ENCODE peak calls at places on chromosomes 5 and 9, in seven cellular contexts. G is cardiac muscle cell; R is CD4-positive, alpha-beta memory T cell; M is left ventricle myocardium inferior; T is lung; P is GM12864; C is fibroblast of lung. Y is an unnamed sample.

GRCh38 chr5:158658439-158659230 is 441.1 kb downstream of the EBF1 start:
- DNase-seq in R (no peak), T (no peak), G (no peak), C (peak; percentile 29), M (no peak), P (no peak), Y (no peak)

GRCh38 chr9:91560301-91560700 is 136.7 kb upstream of the NFIL3 start:
- DNase-seq in C (no peak), R (no peak), G (no peak), P (no peak), M (no peak), T (no peak), Y (no peak)

GRCh38 chr5:142756576-142756975 is 13.6 kb upstream of the ARHGAP26 start:
- DNase-seq in P (no peak), T (no peak), G (no peak), R (no peak), C (no peak), M (no peak), Y (no peak)

GRCh38 chr5:89929834-89930233 is 479.7 kb downstream of the CETN3 start:
- DNase-seq in C (no peak), M (no peak), R (no peak), T (no peak), P (no peak), G (no peak), Y (no peak)

GRCh38 chr9:110016340-110016739 is 191.6 kb downstream of the C9orf152 start:
- DNase-seq in T (no peak), M (no peak), R (no peak), G (no peak), C (peak; percentile 80), P (no peak), Y (peak; percentile 63)

GRCh38 chr9:34254141-34254913 is 74.7 kb downstream of the KIF24 start:
- DNase-seq in G (no peak), R (no peak), P (no peak), C (peak; percentile 75), T (no peak), M (peak; percentile 41), Y (peak; percentile 28)

GRCh38 chr9:546797-547223 is 294.7 kb upstream of the DMRT1 start:
- DNase-seq in P (no peak), C (peak; percentile 27), T (no peak), R (peak; percentile 14), G (peak; percentile 77), M (no peak), Y (no peak)

GRCh38 chr9:75299324-75299723 is 211.0 kb downstream of the OSTF1 start:
- DNase-seq in T (no peak), R (no peak), M (no peak), G (no peak), C (no peak), P (no peak), Y (no peak)

GRCh38 chr5:96687812-96688453 is 25.8 kb downstream of the CAST start:
- DNase-seq in R (peak; percentile 34), T (no peak), P (no peak), C (peak; percentile 83), M (no peak), G (peak; percentile 41), Y (peak; percentile 39)

GRCh38 chr5:176784218-176785165 is 25.9 kb upstream of the UNC5A start:
- DNase-seq in P (no peak), R (no peak), C (peak; percentile 49), G (no peak), M (no peak), T (no peak), Y (peak; percentile 81)

GRCh38 chr9:111099199-111100005 is 61.1 kb upstream of the LPAR1 start:
- DNase-seq in G (no peak), P (no peak), T (no peak), R (no peak), M (no peak), C (no peak), Y (no peak)

GRCh38 chr9:73348485-73348884 is 196.8 kb downstream of the ANXA1 start:
- DNase-seq in C (no peak), M (no peak), G (peak; percentile 61), T (no peak), P (no peak), R (no peak), Y (no peak)

GRCh38 chr5:37090781-37091180 is 158.4 kb downstream of the CPLANE1 start:
- DNase-seq in P (no peak), R (no peak), T (no peak), M (no peak), G (no peak), C (peak; percentile 50), Y (no peak)

GRCh38 chr9:33453999-33454660 is 6.7 kb upstream of the AQP3 start:
- DNase-seq in T (no peak), P (no peak), G (no peak), M (no peak), R (no peak), C (no peak), Y (no peak)

GRCh38 chr5:158451983-158452710 is 593.2 kb upstream of the CLINT1 start:
- DNase-seq in P (no peak), M (no peak), R (no peak), G (no peak), T (no peak), C (no peak), Y (no peak)

GRCh38 chr5:147688965-147689364 is 93.6 kb downstream of the JAKMIP2 start:
- DNase-seq in C (peak; percentile 86), P (no peak), R (no peak), M (no peak), T (peak; percentile 33), G (peak; percentile 23), Y (no peak)

GRCh38 chr5:133467325-133467700 is 145.0 kb downstream of the FSTL4 start:
- DNase-seq in M (no peak), G (no peak), C (no peak), T (no peak), P (no peak), R (peak; percentile 54), Y (no peak)

GRCh38 chr9:3916984-3917383 is 382.9 kb downstream of the GLIS3 start:
- DNase-seq in R (no peak), G (no peak), M (no peak), T (no peak), P (no peak), C (peak; percentile 57), Y (no peak)

GRCh38 chr5:132483661-132484385 is 6.8 kb downstream of the IRF1 start:
- DNase-seq in R (no peak), T (no peak), C (no peak), M (no peak), G (no peak), P (no peak), Y (no peak)

GRCh38 chr5:148740966-148741742 is 85.3 kb upstream of the ADRB2 start:
- DNase-seq in M (no peak), R (peak; percentile 29), P (peak; percentile 31), T (no peak), C (peak; percentile 86), G (peak; percentile 53), Y (peak; percentile 54)

GRCh38 chr9:112233769-112234168 is 58.7 kb upstream of the SUSD1 start:
- DNase-seq in T (no peak), P (no peak), G (no peak), M (no peak), R (no peak), C (peak; percentile 68), Y (no peak)

GRCh38 chr5:103273952-103274351 is 15.4 kb downstream of the MACIR start:
- DNase-seq in P (no peak), R (no peak), G (no peak), C (no peak), T (no peak), M (no peak), Y (no peak)

GRCh38 chr9:37902804-37903580 is 935 bp downstream of the SLC25A51 start:
- DNase-seq in P (peak; percentile 16), M (no peak), R (no peak), C (peak; percentile 62), G (no peak), T (no peak), Y (no peak)

GRCh38 chr9:134010774-134011173 is 14.5 kb upstream of the BRD3OS start:
- DNase-seq in R (no peak), C (no peak), M (no peak), T (no peak), G (no peak), P (no peak), Y (no peak)

GRCh38 chr5:175059687-175060194 is 335.4 kb downstream of the MSX2 start:
- DNase-seq in C (peak; percentile 61), G (peak; percentile 82), M (peak; percentile 36), P (no peak), R (no peak), T (no peak), Y (peak; percentile 10)

GRCh38 chr5:175056831-175057230 is 332.4 kb downstream of the MSX2 start:
- DNase-seq in M (no peak), R (no peak), G (no peak), C (no peak), P (no peak), T (no peak), Y (no peak)

DNA sequence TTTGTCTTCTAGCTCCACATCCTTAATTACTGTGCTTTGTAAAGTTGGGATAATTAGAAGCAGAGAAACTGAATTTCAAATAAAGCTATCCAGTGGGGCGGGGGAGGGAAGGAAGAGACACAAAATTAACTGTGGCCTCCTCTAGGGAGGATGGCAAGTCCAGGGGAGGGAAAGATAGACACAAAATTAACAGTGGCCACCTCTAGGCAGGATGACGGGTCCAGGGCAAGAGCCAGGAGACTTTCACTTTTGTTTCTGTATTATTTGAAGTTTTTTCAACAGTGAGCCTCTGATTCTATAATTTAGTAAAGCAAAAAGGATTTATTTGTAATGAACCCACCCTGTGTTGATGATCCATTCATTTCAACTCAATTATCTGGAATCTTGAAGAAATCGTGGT is 335.9 kb downstream of the MSX2 start:
- DNase-seq in T (no peak), C (no peak), R (no peak), M (no peak), P (no peak), G (no peak), Y (no peak)
- H3K4me3 ChIP-seq in T (no peak overlapping the region), C (peak overlapping the region; percentile 8), R (peak overlapping the region; percentile 29), M (peak overlapping the region; percentile 39), P (no peak overlapping the region), G (no peak overlapping the region), Y (no peak overlapping the region)

GRCh38 chr5:81233080-81233634 is at the start of gene CKMT2:
- DNase-seq in T (peak; percentile 61), G (peak; percentile 87), R (no peak), M (peak; percentile 91), P (no peak), C (peak; percentile 34), Y (no peak)
- H3K4me3 ChIP-seq in T (no peak within 1 kb of the TSS), G (peak within 1 kb of the TSS; percentile 22), R (no peak within 1 kb of the TSS), M (peak within 1 kb of the TSS; percentile 70), P (no peak within 1 kb of the TSS), C (no peak within 1 kb of the TSS), Y (no peak within 1 kb of the TSS)

GRCh38 chr5:123099514-123100151 is 10.6 kb downstream of the PRDM6 start:
- DNase-seq in M (no peak), T (no peak), G (peak; percentile 70), C (no peak), R (no peak), P (no peak), Y (peak; percentile 12)
- H3K4me3 ChIP-seq in M (peak overlapping the region; percentile 47), T (no peak overlapping the region), G (peak overlapping the region; percentile 24), C (peak overlapping the region; percentile 38), R (no peak overlapping the region), P (no peak overlapping the region), Y (peak overlapping the region; percentile 51)

DNA sequence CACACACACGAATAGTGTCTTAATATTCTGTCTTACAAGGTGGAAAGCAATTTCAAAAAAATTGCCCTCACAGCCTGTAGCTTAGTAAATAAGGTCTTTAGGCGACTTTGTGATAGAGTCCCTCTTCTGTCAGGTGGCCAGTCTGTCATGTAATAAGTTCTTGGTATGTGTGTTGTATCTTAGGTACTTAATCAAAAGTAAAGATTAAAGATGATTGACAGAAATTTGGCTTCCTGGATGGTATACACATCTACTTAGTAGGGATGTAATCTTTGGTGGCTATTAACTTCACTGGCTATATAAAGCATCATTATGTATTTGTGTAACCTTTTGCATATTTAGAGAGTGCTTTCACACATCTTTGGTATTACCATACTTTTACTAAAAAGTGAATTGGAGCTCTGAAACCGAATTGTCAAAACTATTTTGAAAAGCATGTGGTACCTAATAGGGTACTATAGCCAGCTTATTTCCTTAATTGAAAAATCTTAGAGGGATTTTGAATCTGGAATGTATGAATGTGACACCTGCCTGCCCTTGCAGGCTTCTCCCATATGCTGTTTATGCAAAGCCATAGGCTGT is 3.4 kb downstream of the G3BP1 start:
- DNase-seq in R (no peak), T (no peak), G (no peak), M (no peak), C (no peak), P (no peak), Y (no peak)
- H3K4me3 ChIP-seq in R (no peak overlapping the region), T (no peak overlapping the region), G (peak overlapping the region; percentile 10), M (peak overlapping the region; percentile 88), C (peak overlapping the region; percentile 11), P (peak overlapping the region; percentile 40), Y (no peak overlapping the region)

Y was measured in HCT116.